ENCODE peak calls at places on chromosomes 12 and 14, in ten cellular contexts. One of them, this sample, is unnamed.
A peak's percentile ranks its signal among the peaks of the same experiment; 100 is the strongest.

GRCh38 chr14:49461529-49462401 is 124.4 kb downstream of the RPS29 start:
- DNase-seq in upper lobe of right lung: no peak
- DNase-seq in PC-3: peak; percentile 92
- DNase-seq in ovary: no peak
- DNase-seq in BJ: peak; percentile 16
- DNase-seq in astrocyte: peak; percentile 62
- DNase-seq in CD8-positive, alpha-beta T cell: peak; percentile 60
- DNase-seq in cardiac muscle cell: peak; percentile 88
- DNase-seq in SK-N-SH: peak; percentile 33
- DNase-seq in spleen: no peak
- DNase-seq in this sample: peak; percentile 64

GRCh38 chr12:53325539-53326061 is 4.2 kb upstream of the AAAS start:
- DNase-seq in PC-3: no peak
- DNase-seq in upper lobe of right lung: peak; percentile 70
- DNase-seq in BJ: no peak
- DNase-seq in CD8-positive, alpha-beta T cell: peak; percentile 16
- DNase-seq in cardiac muscle cell: no peak
- DNase-seq in spleen: peak; percentile 86
- DNase-seq in SK-N-SH: peak; percentile 90
- DNase-seq in ovary: peak; percentile 45
- DNase-seq in astrocyte: no peak
- DNase-seq in this sample: no peak

GRCh38 chr14:93978735-93979134 is 2.4 kb upstream of the ASB2 start:
- DNase-seq in SK-N-SH: no peak
- DNase-seq in cardiac muscle cell: no peak
- DNase-seq in upper lobe of right lung: no peak
- DNase-seq in spleen: no peak
- DNase-seq in CD8-positive, alpha-beta T cell: no peak
- DNase-seq in BJ: no peak
- DNase-seq in astrocyte: no peak
- DNase-seq in PC-3: no peak
- DNase-seq in ovary: no peak
- DNase-seq in this sample: no peak

GRCh38 chr12:113477842-113478215 is 6.2 kb upstream of the LHX5 start:
- DNase-seq in cardiac muscle cell: no peak
- DNase-seq in SK-N-SH: peak; percentile 24
- DNase-seq in CD8-positive, alpha-beta T cell: no peak
- DNase-seq in BJ: no peak
- DNase-seq in ovary: no peak
- DNase-seq in spleen: no peak
- DNase-seq in upper lobe of right lung: no peak
- DNase-seq in astrocyte: no peak
- DNase-seq in PC-3: no peak
- DNase-seq in this sample: no peak

GRCh38 chr12:48956279-48957140 is 777 bp downstream of the ARF3 start:
- DNase-seq in cardiac muscle cell: peak; percentile 98
- DNase-seq in CD8-positive, alpha-beta T cell: peak; percentile 16
- DNase-seq in ovary: peak; percentile 84
- DNase-seq in spleen: peak; percentile 83
- DNase-seq in SK-N-SH: peak; percentile 85
- DNase-seq in upper lobe of right lung: peak; percentile 91
- DNase-seq in BJ: peak; percentile 88
- DNase-seq in PC-3: peak; percentile 95
- DNase-seq in astrocyte: peak; percentile 98
- DNase-seq in this sample: no peak

GRCh38 chr12:28742791-28743190 is 406.3 kb upstream of the FAR2 start:
- DNase-seq in ovary: no peak
- DNase-seq in BJ: no peak
- DNase-seq in astrocyte: peak; percentile 12
- DNase-seq in spleen: no peak
- DNase-seq in cardiac muscle cell: no peak
- DNase-seq in SK-N-SH: no peak
- DNase-seq in CD8-positive, alpha-beta T cell: no peak
- DNase-seq in PC-3: peak; percentile 66
- DNase-seq in upper lobe of right lung: no peak
- DNase-seq in this sample: no peak

GRCh38 chr14:51424569-51425251 is 184.7 kb downstream of the TMX1 start:
- DNase-seq in spleen: no peak
- DNase-seq in upper lobe of right lung: no peak
- DNase-seq in cardiac muscle cell: peak; percentile 86
- DNase-seq in SK-N-SH: no peak
- DNase-seq in ovary: no peak
- DNase-seq in PC-3: no peak
- DNase-seq in CD8-positive, alpha-beta T cell: no peak
- DNase-seq in BJ: no peak
- DNase-seq in astrocyte: peak; percentile 47
- DNase-seq in this sample: no peak

GRCh38 chr14:51006781-51007211 is 62.5 kb upstream of the PYGL start:
- DNase-seq in ovary: no peak
- DNase-seq in BJ: peak; percentile 41
- DNase-seq in upper lobe of right lung: no peak
- DNase-seq in SK-N-SH: peak; percentile 64
- DNase-seq in cardiac muscle cell: peak; percentile 74
- DNase-seq in PC-3: peak; percentile 86
- DNase-seq in spleen: no peak
- DNase-seq in astrocyte: peak; percentile 88
- DNase-seq in CD8-positive, alpha-beta T cell: no peak
- DNase-seq in this sample: no peak

GRCh38 chr12:69389836-69390235 is 30.3 kb downstream of the YEATS4 start:
- DNase-seq in PC-3: no peak
- DNase-seq in cardiac muscle cell: peak; percentile 78
- DNase-seq in astrocyte: peak; percentile 73
- DNase-seq in upper lobe of right lung: no peak
- DNase-seq in CD8-positive, alpha-beta T cell: no peak
- DNase-seq in BJ: peak; percentile 22
- DNase-seq in SK-N-SH: no peak
- DNase-seq in spleen: no peak
- DNase-seq in ovary: no peak
- DNase-seq in this sample: no peak

GRCh38 chr12:106669216-106669615 is 86.4 kb downstream of the RFX4 start:
- DNase-seq in BJ: no peak
- DNase-seq in SK-N-SH: no peak
- DNase-seq in PC-3: no peak
- DNase-seq in upper lobe of right lung: no peak
- DNase-seq in spleen: no peak
- DNase-seq in ovary: no peak
- DNase-seq in astrocyte: no peak
- DNase-seq in CD8-positive, alpha-beta T cell: no peak
- DNase-seq in cardiac muscle cell: no peak
- DNase-seq in this sample: no peak

GRCh38 chr14:75123991-75124390 is 2.9 kb downstream of the NEK9 start:
- DNase-seq in upper lobe of right lung: no peak
- DNase-seq in ovary: no peak
- DNase-seq in astrocyte: peak; percentile 88
- DNase-seq in cardiac muscle cell: peak; percentile 81
- DNase-seq in CD8-positive, alpha-beta T cell: peak; percentile 12
- DNase-seq in BJ: no peak
- DNase-seq in PC-3: peak; percentile 82
- DNase-seq in spleen: no peak
- DNase-seq in SK-N-SH: peak; percentile 12
- DNase-seq in this sample: no peak

GRCh38 chr14:76780875-76781647 is 19.8 kb downstream of the VASH1 start:
- DNase-seq in SK-N-SH: peak; percentile 63
- DNase-seq in ovary: peak; percentile 33
- DNase-seq in upper lobe of right lung: no peak
- DNase-seq in PC-3: no peak
- DNase-seq in astrocyte: peak; percentile 8
- DNase-seq in cardiac muscle cell: peak; percentile 51
- DNase-seq in BJ: no peak
- DNase-seq in CD8-positive, alpha-beta T cell: no peak
- DNase-seq in spleen: peak; percentile 70
- DNase-seq in this sample: no peak

GRCh38 chr14:42322486-42323284 is 716.0 kb downstream of the LRFN5 start:
- DNase-seq in astrocyte: no peak
- DNase-seq in cardiac muscle cell: no peak
- DNase-seq in SK-N-SH: no peak
- DNase-seq in CD8-positive, alpha-beta T cell: no peak
- DNase-seq in spleen: no peak
- DNase-seq in ovary: no peak
- DNase-seq in PC-3: no peak
- DNase-seq in upper lobe of right lung: no peak
- DNase-seq in BJ: no peak
- DNase-seq in this sample: no peak

GRCh38 chr14:65639216-65639615 is 226.7 kb downstream of the FUT8 start:
- DNase-seq in SK-N-SH: no peak
- DNase-seq in cardiac muscle cell: peak; percentile 8
- DNase-seq in CD8-positive, alpha-beta T cell: no peak
- DNase-seq in spleen: no peak
- DNase-seq in BJ: no peak
- DNase-seq in ovary: no peak
- DNase-seq in upper lobe of right lung: no peak
- DNase-seq in astrocyte: peak; percentile 80
- DNase-seq in PC-3: peak; percentile 59
- DNase-seq in this sample: no peak

GRCh38 chr12:113860059-113860820 is 105.9 kb downstream of the RBM19 start:
- DNase-seq in SK-N-SH: no peak
- DNase-seq in upper lobe of right lung: no peak
- DNase-seq in CD8-positive, alpha-beta T cell: no peak
- DNase-seq in ovary: no peak
- DNase-seq in BJ: no peak
- DNase-seq in PC-3: no peak
- DNase-seq in cardiac muscle cell: no peak
- DNase-seq in spleen: no peak
- DNase-seq in astrocyte: no peak
- DNase-seq in this sample: no peak

GRCh38 chr12:27081668-27082091 is 698 bp downstream of the C12orf71 start:
- DNase-seq in spleen: no peak
- DNase-seq in astrocyte: no peak
- DNase-seq in PC-3: peak; percentile 51
- DNase-seq in BJ: no peak
- DNase-seq in ovary: no peak
- DNase-seq in CD8-positive, alpha-beta T cell: no peak
- DNase-seq in SK-N-SH: no peak
- DNase-seq in upper lobe of right lung: no peak
- DNase-seq in cardiac muscle cell: peak; percentile 50
- DNase-seq in this sample: no peak
- TF ChIP-seq CTCF in spleen: no peak
- TF ChIP-seq CTCF in astrocyte: no peak
- TF ChIP-seq CTCF in PC-3: peak; percentile 50
- TF ChIP-seq CTCF in BJ: peak; percentile 9
- TF ChIP-seq CTCF in ovary: no peak
- TF ChIP-seq CTCF in CD8-positive, alpha-beta T cell: no peak
- TF ChIP-seq CTCF in SK-N-SH: no peak
- TF ChIP-seq CTCF in upper lobe of right lung: no peak
- TF ChIP-seq CTCF in cardiac muscle cell: peak; percentile 10
- TF ChIP-seq CTCF in this sample: no peak

DNA sequence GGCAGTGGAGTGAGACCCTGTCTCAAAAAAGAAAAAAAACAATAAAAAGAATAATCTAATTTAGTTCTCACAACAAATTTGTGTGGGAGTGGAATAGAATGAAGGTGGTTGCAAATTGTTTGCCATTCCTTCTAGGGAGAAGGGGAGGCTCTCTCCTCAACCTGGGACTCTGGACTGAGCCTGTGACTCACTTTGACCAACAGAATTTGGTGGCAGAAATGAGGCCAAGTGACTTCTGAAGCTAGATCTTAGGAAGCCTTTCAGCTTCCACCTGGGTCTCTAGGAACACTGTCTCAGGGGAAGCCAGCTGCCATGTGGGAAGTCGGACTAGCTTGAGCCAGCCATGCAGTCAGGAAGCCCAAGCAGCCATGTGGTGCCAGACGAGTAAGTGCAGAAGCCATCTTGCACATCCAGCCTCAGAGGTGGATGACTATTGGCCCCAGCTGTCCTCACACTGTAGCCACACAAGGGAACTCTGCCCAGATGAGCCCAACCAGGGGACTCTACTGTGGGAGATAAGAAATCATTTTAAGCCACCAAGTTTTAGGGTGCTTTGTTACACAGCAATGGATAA is 14.4 kb downstream of the ALDH2 start:
- DNase-seq in upper lobe of right lung: no peak
- DNase-seq in astrocyte: no peak
- DNase-seq in cardiac muscle cell: no peak
- DNase-seq in spleen: no peak
- DNase-seq in SK-N-SH: no peak
- DNase-seq in ovary: no peak
- DNase-seq in CD8-positive, alpha-beta T cell: no peak
- DNase-seq in BJ: no peak
- DNase-seq in PC-3: no peak
- DNase-seq in this sample: no peak
- H3K36me3 ChIP-seq in upper lobe of right lung: peaks cover 49% of the 10 kb centered on the region
- H3K36me3 ChIP-seq in astrocyte: no peaks in the 10 kb centered on the region
- H3K36me3 ChIP-seq in cardiac muscle cell: peaks cover 16% of the 10 kb centered on the region
- H3K36me3 ChIP-seq in spleen: no peaks in the 10 kb centered on the region
- H3K36me3 ChIP-seq in SK-N-SH: no peaks in the 10 kb centered on the region
- H3K36me3 ChIP-seq in ovary: no peaks in the 10 kb centered on the region
- H3K36me3 ChIP-seq in CD8-positive, alpha-beta T cell: no peaks in the 10 kb centered on the region
- H3K36me3 ChIP-seq in BJ: peaks cover 7% of the 10 kb centered on the region
- H3K36me3 ChIP-seq in PC-3: no peaks in the 10 kb centered on the region
- H3K36me3 ChIP-seq in this sample: no peaks in the 10 kb centered on the region

DNA sequence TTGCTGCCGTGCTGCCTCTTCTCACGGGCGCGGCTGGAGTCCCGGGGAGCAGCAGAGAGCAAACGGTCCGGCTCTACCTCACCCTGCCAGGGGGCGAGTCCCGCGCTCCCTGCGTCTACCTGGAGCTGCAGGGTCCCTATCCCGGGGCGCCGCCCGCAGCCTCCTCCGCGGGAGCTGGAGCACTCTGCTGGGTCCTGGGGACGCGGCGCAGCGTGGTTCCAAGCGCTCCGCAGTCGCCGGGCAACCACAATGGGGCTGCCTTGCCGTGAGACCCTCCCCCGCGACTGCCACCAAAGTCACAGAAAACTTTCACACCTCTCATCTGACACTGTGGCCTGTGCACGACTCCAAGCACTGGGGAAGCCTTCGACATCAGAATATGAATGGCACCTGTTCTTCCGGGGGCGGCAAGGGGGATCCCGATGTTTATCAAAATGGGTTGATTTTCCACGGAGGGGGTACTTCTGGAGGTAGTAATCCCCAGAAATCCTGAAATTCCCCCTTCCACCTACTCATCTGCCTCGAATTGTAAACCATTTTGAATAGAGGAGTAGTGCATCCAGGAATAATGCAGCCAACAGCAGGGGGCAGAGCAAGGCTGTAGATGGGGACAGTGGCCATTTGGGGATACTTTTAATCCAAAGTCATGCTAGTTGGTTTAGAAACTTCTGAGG is at the start of gene C12orf42:
- DNase-seq in PC-3: peak; percentile 76
- DNase-seq in spleen: no peak
- DNase-seq in upper lobe of right lung: no peak
- DNase-seq in SK-N-SH: peak; percentile 74
- DNase-seq in cardiac muscle cell: peak; percentile 26
- DNase-seq in astrocyte: no peak
- DNase-seq in ovary: no peak
- DNase-seq in BJ: no peak
- DNase-seq in CD8-positive, alpha-beta T cell: peak; percentile 20
- DNase-seq in this sample: peak; percentile 39
- TF ChIP-seq CTCF in PC-3: peak; percentile 91
- TF ChIP-seq CTCF in spleen: no peak
- TF ChIP-seq CTCF in upper lobe of right lung: peak; percentile 36
- TF ChIP-seq CTCF in SK-N-SH: peak; percentile 66
- TF ChIP-seq CTCF in cardiac muscle cell: peak; percentile 52
- TF ChIP-seq CTCF in astrocyte: peak; percentile 32
- TF ChIP-seq CTCF in ovary: no peak
- TF ChIP-seq CTCF in BJ: peak; percentile 47
- TF ChIP-seq CTCF in CD8-positive, alpha-beta T cell: peak; percentile 29
- TF ChIP-seq CTCF in this sample: peak; percentile 75

DNA sequence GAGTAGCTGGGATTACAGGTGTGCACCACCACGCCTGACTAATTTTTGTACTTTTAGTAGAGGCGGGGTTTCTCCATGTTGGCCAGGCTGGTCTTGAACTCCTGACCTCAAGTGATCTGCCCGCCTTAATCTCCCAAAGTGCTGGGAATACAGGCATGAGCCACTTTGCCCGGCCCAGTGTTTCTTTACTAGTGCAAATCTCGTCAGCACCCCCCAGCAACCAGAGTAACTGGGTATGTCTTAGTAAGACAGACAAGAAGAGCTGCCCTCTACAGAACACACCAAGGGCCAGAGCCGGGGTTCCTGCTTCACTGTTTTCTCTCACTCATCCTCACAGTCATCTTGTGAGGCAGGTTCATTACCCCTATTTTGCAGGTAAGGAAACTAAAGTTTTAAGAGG is 78.5 kb upstream of the GPR68 start:
- DNase-seq in BJ: no peak
- DNase-seq in ovary: no peak
- DNase-seq in PC-3: no peak
- DNase-seq in SK-N-SH: no peak
- DNase-seq in astrocyte: no peak
- DNase-seq in cardiac muscle cell: no peak
- DNase-seq in spleen: peak; percentile 66
- DNase-seq in CD8-positive, alpha-beta T cell: no peak
- DNase-seq in upper lobe of right lung: no peak
- DNase-seq in this sample: no peak
- H3K36me3 ChIP-seq in BJ: no peaks in the 10 kb centered on the region
- H3K36me3 ChIP-seq in ovary: no peaks in the 10 kb centered on the region
- H3K36me3 ChIP-seq in PC-3: peaks cover 5% of the 10 kb centered on the region
- H3K36me3 ChIP-seq in SK-N-SH: no peaks in the 10 kb centered on the region
- H3K36me3 ChIP-seq in astrocyte: no peaks in the 10 kb centered on the region
- H3K36me3 ChIP-seq in cardiac muscle cell: no peaks in the 10 kb centered on the region
- H3K36me3 ChIP-seq in spleen: no peaks in the 10 kb centered on the region
- H3K36me3 ChIP-seq in CD8-positive, alpha-beta T cell: peaks cover 45% of the 10 kb centered on the region
- H3K36me3 ChIP-seq in upper lobe of right lung: no peaks in the 10 kb centered on the region
- H3K36me3 ChIP-seq in this sample: no peaks in the 10 kb centered on the region

This sample was measured in MM.1S.